ENCODE peak calls at places on chromosome 3, in six cellular contexts. I, Q, A, L, E and P are unnamed samples.

GRCh38 chr3:136545664-136546266 is 206.4 kb downstream of the STAG1 start:
- DNase-seq in I (no peak), Q (no peak), A (no peak), E (peak), L (no peak), P (peak)

GRCh38 chr3:186784820-186785516 is 1.6 kb downstream of the EIF4A2 start:
- DNase-seq in I (no peak), Q (no peak), L (no peak), E (no peak), A (no peak), P (no peak)

GRCh38 chr3:195796795-195797194 is 14.9 kb downstream of the MUC4 start:
- DNase-seq in I (no peak), E (no peak), Q (no peak), L (no peak), A (no peak), P (no peak)

GRCh38 chr3:5694267-5694666 is 506.8 kb downstream of the EDEM1 start:
- DNase-seq in L (no peak), E (no peak), I (no peak), Q (no peak), A (no peak), P (peak)

GRCh38 chr3:37115451-37115850 is 58.9 kb downstream of the LRRFIP2 start:
- DNase-seq in A (no peak), I (no peak), L (no peak), E (peak), Q (no peak), P (no peak)

GRCh38 chr3:143977326-143978262 is 6.0 kb downstream of the DIPK2A start:
- DNase-seq in A (no peak), Q (no peak), E (peak), I (no peak), L (no peak), P (no peak)

GRCh38 chr3:71245052-71245488 is 338.5 kb downstream of the FOXP1 start:
- DNase-seq in I (peak), Q (peak), E (peak), A (no peak), L (peak), P (peak)

GRCh38 chr3:42369832-42370231 is 40.6 kb downstream of the LYZL4 start:
- DNase-seq in I (no peak), Q (no peak), A (no peak), L (no peak), E (no peak), P (no peak)

GRCh38 chr3:194255252-194256039 is 95.7 kb downstream of the CPN2 start:
- DNase-seq in E (peak), Q (no peak), A (peak), I (peak), L (peak), P (no peak)

GRCh38 chr3:64578384-64578783 is 109.4 kb downstream of the ADAMTS9 start:
- DNase-seq in E (no peak), I (no peak), L (no peak), A (no peak), Q (no peak), P (no peak)

GRCh38 chr3:124607163-124607562 is 123.1 kb upstream of the UMPS start:
- DNase-seq in Q (no peak), A (no peak), L (no peak), I (no peak), E (peak), P (peak)

GRCh38 chr3:81249540-81250029 is 511.9 kb downstream of the GBE1 start:
- DNase-seq in E (peak), I (no peak), L (no peak), A (no peak), Q (no peak), P (peak)

GRCh38 chr3:192844366-192844765 is 73.3 kb downstream of the MB21D2 start:
- DNase-seq in I (no peak), Q (no peak), E (no peak), A (no peak), L (no peak), P (no peak)

GRCh38 chr3:71652786-71653419 is 69.4 kb upstream of the FOXP1 start:
- DNase-seq in Q (peak), E (peak), A (no peak), L (no peak), I (peak), P (peak)

GRCh38 chr3:2908693-2909351 is 201.4 kb downstream of the IL5RA start:
- DNase-seq in Q (no peak), E (no peak), L (no peak), I (no peak), A (no peak), P (no peak)
- TF ChIP-seq CTCF in Q (no peak), E (no peak), L (no peak), I (no peak), A (no peak), P (no peak)

DNA sequence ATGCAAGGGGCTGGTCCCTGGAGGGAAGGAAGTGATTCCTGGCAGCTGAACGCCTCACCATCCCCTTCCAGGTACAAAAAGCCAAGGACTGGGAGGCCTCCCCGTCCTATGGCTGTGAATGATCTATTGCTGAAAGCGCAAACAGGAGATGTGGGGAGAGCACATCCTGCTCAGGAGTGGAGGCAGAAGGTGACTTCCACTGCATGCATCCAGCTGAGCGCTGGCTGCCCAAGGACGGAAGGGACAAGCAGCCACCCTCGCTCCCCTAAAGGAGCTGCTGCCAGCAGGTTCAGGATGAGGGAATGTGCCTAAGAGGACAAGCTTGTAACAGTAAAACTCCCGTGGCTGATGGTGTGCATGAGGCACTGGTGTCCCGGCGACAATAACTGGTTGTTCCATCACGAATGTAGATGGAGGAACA is 41.4 kb downstream of the ABTB1 start:
- DNase-seq in A (no peak), I (no peak), Q (no peak), L (no peak), E (no peak), P (no peak)
- TF ChIP-seq CTCF in A (no peak), I (no peak), Q (no peak), L (no peak), E (no peak), P (no peak)

GRCh38 chr3:111579495-111579894 is 15.7 kb downstream of the ZBED2 start:
- DNase-seq in A (no peak), E (no peak), Q (no peak), L (no peak), I (no peak), P (no peak)

GRCh38 chr3:111577113-111577512 is 18.0 kb downstream of the ZBED2 start:
- DNase-seq in A (no peak), E (no peak), L (no peak), I (no peak), Q (no peak), P (no peak)

GRCh38 chr3:111581403-111582113 is 13.6 kb downstream of the ZBED2 start:
- DNase-seq in A (no peak), Q (no peak), L (no peak), E (no peak), I (no peak), P (no peak)

GRCh38 chr3:111578867-111579266 is 16.3 kb downstream of the ZBED2 start:
- DNase-seq in Q (no peak), I (no peak), E (no peak), A (no peak), L (no peak), P (no peak)

GRCh38 chr3:111577798-111578685 is 17.1 kb downstream of the ZBED2 start:
- DNase-seq in Q (peak), L (no peak), A (no peak), I (no peak), E (peak), P (peak)
- TF ChIP-seq CTCF in Q (peak), L (peak), A (no peak), I (no peak), E (peak), P (peak)

GRCh38 chr3:46978381-46978780 is 1.1 kb upstream of the NBEAL2 start:
- DNase-seq in E (no peak), Q (no peak), L (no peak), A (peak), I (no peak), P (no peak)

GRCh38 chr3:46977811-46978195 is 1.3 kb upstream of the CCDC12 start:
- DNase-seq in E (no peak), A (peak), Q (no peak), I (no peak), L (no peak), P (no peak)

GRCh38 chr3:46976326-46977190 is at the start of gene CCDC12:
- DNase-seq in L (peak), A (peak), Q (peak), E (peak), I (peak), P (peak)

GRCh38 chr3:46979958-46980497 is 562 bp downstream of the NBEAL2 start:
- DNase-seq in I (no peak), L (peak), E (no peak), Q (peak), A (peak), P (no peak)

DNA sequence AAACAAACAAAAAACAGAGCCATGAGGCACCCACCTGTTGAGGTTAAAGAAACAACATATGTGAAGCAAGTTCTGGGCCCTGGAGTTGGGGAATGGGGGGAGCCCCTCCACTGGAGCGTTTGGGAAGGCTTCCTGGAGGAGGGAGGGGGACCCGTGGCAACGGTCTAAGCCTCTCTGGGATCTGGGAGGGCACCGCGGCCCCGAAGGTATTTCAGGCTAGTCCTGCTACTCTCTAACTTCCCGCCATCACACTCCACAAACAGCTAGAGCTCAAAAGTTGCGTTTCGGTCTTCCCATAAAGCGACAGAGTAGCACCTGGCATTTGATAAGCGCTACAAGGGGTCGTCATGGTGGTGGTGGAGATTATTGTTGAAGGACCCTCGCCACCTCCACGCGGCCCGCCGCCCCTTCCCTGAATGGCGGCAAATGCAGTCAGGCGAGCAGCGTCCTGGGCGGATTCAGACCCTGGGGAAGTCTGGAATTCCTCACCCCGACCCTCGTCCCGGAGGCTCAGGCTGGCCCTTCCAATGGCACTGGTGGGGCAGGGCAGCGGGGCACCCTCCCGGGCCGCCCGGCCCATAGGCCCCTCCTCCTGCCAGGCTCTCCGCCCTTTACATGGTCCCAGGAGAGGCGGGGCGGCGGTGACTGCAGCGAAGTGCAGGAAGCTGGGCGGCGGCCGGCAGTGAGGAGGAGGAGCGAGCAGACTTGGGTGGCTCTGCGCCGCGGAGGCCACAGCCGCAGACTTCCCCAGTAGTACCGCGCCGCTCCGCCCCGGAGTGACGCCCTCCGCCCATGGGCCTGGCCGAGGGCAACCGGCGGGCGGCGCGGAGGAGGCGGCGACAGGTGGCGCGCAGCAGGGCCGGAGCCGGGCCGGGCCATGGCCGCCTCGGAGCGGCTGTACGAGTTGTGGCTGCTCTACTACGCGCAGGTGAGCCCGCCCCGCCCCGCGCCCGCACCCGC is at the start of gene NBEAL2:
- DNase-seq in E (peak), Q (peak), A (peak), I (peak), L (peak), P (peak)
- TF ChIP-seq CTCF in E (no peak), Q (no peak), A (no peak), I (no peak), L (no peak), P (peak)

GRCh38 chr3:107674371-107674770 is 151.6 kb downstream of the BBX start:
- DNase-seq in L (no peak), A (peak), E (no peak), Q (no peak), I (peak), P (no peak)
- TF ChIP-seq CTCF in L (no peak), A (no peak), E (no peak), Q (no peak), I (no peak), P (no peak)

GRCh38 chr3:171443211-171443957 is 16.8 kb downstream of the TNIK start:
- DNase-seq in I (no peak), E (peak), L (no peak), Q (no peak), A (no peak), P (no peak)

GRCh38 chr3:171442184-171442583 is 18.0 kb downstream of the TNIK start:
- DNase-seq in Q (no peak), L (no peak), A (no peak), I (no peak), E (no peak), P (no peak)

GRCh38 chr3:171439996-171440395 is 20.2 kb downstream of the TNIK start:
- DNase-seq in E (no peak), Q (no peak), I (no peak), L (no peak), A (no peak), P (no peak)

GRCh38 chr3:171444291-171444690 is 15.9 kb downstream of the TNIK start:
- DNase-seq in E (no peak), I (no peak), L (no peak), A (no peak), Q (no peak), P (no peak)

GRCh38 chr3:171441381-171441780 is 18.8 kb downstream of the TNIK start:
- DNase-seq in A (no peak), E (no peak), I (no peak), L (no peak), Q (no peak), P (no peak)
- TF ChIP-seq CTCF in A (no peak), E (no peak), I (no peak), L (no peak), Q (no peak), P (no peak)

GRCh38 chr3:65583203-65583602 is 455.5 kb downstream of the MAGI1 start:
- DNase-seq in A (no peak), I (no peak), L (no peak), E (no peak), Q (no peak), P (no peak)
- TF ChIP-seq CTCF in A (no peak), I (no peak), L (no peak), E (no peak), Q (no peak), P (no peak)

GRCh38 chr3:8473990-8474389 is 27.6 kb upstream of the LMCD1 start:
- DNase-seq in A (no peak), I (no peak), L (no peak), Q (no peak), E (no peak), P (no peak)
- TF ChIP-seq CTCF in A (no peak), I (no peak), L (no peak), Q (no peak), E (no peak), P (no peak)